ENCODE peak calls at places on chromosomes 13 and 19, in six cellular contexts. T, X, A, M, B and Z are unnamed samples.

GRCh38 chr13:90867336-90867683 is 480.2 kb upstream of the MIR17HG start:
- DNase-seq in T (no peak), A (peak; percentile 64), X (peak; percentile 38), B (no peak), M (peak; percentile 78), Z (peak; percentile 66)

GRCh38 chr13:80235131-80235530 is 105.8 kb downstream of the SPRY2 start:
- DNase-seq in T (no peak), A (no peak), B (no peak), X (no peak), M (no peak), Z (no peak)

GRCh38 chr13:38690231-38690630 is 3.4 kb downstream of the FREM2 start:
- DNase-seq in T (no peak), A (no peak), X (no peak), B (no peak), M (no peak), Z (no peak)

GRCh38 chr13:98853791-98854191 is 101.3 kb upstream of the SLC15A1 start:
- DNase-seq in A (peak; percentile 85), T (no peak), M (no peak), X (no peak), B (no peak), Z (no peak)

GRCh38 chr19:41330946-41331678 is 21.1 kb downstream of the CCDC97 start:
- DNase-seq in T (peak; percentile 24), M (no peak), X (no peak), A (no peak), B (no peak), Z (no peak)

GRCh38 chr19:58021541-58022282 is 12.1 kb upstream of the ZSCAN1 start:
- DNase-seq in T (no peak), A (peak; percentile 45), X (peak; percentile 50), B (peak; percentile 58), M (peak; percentile 66), Z (no peak)

GRCh38 chr19:58059003-58059671 is at the start of gene ZNF135:
- DNase-seq in M (peak; percentile 96), X (peak; percentile 80), A (peak; percentile 78), T (no peak), B (peak; percentile 73), Z (peak; percentile 89)

GRCh38 chr13:32829676-32830091 is 186.5 kb upstream of the KL start:
- DNase-seq in M (no peak), X (no peak), T (no peak), A (peak; percentile 47), B (no peak), Z (no peak)

GRCh38 chr19:7561229-7561806 is 25.8 kb downstream of the PNPLA6 start:
- DNase-seq in X (no peak), B (no peak), M (no peak), T (no peak), A (no peak), Z (no peak)

GRCh38 chr19:1264801-1265610 is 4.1 kb upstream of the CIRBP start:
- DNase-seq in B (no peak), M (peak; percentile 93), X (peak; percentile 23), A (peak; percentile 90), T (no peak), Z (no peak)

GRCh38 chr13:37039908-37040307 is 19.6 kb downstream of the SUPT20H start:
- DNase-seq in A (no peak), X (no peak), M (no peak), B (no peak), T (no peak), Z (no peak)

GRCh38 chr19:53883231-53883661 is 1.2 kb downstream of the PRKCG start:
- DNase-seq in A (no peak), M (peak; percentile 79), X (no peak), B (no peak), T (no peak), Z (no peak)

GRCh38 chr19:39111593-39112199 is 13.9 kb upstream of the PAK4 start:
- DNase-seq in T (no peak), A (no peak), M (no peak), X (no peak), B (no peak), Z (no peak)

GRCh38 chr19:51546650-51547396 is 15.4 kb upstream of the SIGLEC6 start:
- DNase-seq in B (no peak), M (no peak), X (no peak), A (no peak), T (no peak), Z (no peak)

GRCh38 chr13:107324416-107325204 is 756.7 kb upstream of the ARGLU1 start:
- DNase-seq in X (no peak), M (no peak), A (no peak), B (no peak), T (no peak), Z (no peak)

GRCh38 chr19:6357995-6358394 is 3.3 kb upstream of the CLPP start:
- DNase-seq in A (no peak), T (no peak), B (no peak), M (no peak), X (peak; percentile 25), Z (no peak)

GRCh38 chr19:45049073-45049736 is 10.4 kb downstream of the CLASRP start:
- DNase-seq in A (no peak), X (no peak), M (no peak), T (no peak), B (no peak), Z (no peak)

GRCh38 chr13:29892149-29892548 is 41.7 kb upstream of the UBL3 start:
- DNase-seq in X (no peak), T (no peak), A (no peak), M (no peak), B (no peak), Z (no peak)

GRCh38 chr13:76725211-76725610 is 161.0 kb downstream of the KCTD12 start:
- DNase-seq in T (no peak), A (peak; percentile 74), M (no peak), X (no peak), B (no peak), Z (no peak)

GRCh38 chr13:32330438-32330837 is 15.1 kb downstream of the BRCA2 start:
- DNase-seq in B (no peak), M (no peak), X (no peak), T (no peak), A (peak; percentile 60), Z (no peak)

GRCh38 chr19:19582471-19582870 is 36.0 kb downstream of the PBX4 start:
- DNase-seq in X (no peak), A (no peak), B (no peak), T (no peak), M (no peak), Z (no peak)

GRCh38 chr19:23823952-23824389 is 65.3 kb upstream of the ZNF681 start:
- DNase-seq in X (no peak), B (peak; percentile 3), A (no peak), M (no peak), T (no peak), Z (no peak)

GRCh38 chr19:23817519-23817918 is 58.8 kb upstream of the ZNF681 start:
- DNase-seq in T (no peak), B (peak; percentile 7), A (peak; percentile 25), X (no peak), M (no peak), Z (no peak)

DNA sequence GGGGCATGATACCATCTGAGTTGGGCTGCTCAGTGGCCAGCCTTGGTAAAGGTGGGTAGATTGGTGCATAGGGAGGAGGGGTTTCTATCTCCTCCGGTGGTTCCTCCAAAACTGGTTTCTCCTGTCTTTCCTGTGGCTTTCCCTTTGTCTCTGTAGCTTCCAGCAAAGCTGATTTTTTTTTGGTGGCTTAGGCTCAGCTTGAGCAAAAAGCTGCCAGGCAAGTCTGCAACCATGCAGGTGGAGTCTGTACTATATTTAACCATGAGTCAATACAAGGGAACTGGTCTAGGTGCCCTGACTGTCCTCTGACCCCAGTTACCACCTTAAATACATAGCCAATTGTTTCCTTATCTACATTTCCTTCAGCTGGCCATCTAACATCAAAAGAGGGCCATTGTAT is 64.0 kb upstream of the ZNF681 start:
- DNase-seq in A (no peak), M (no peak), T (no peak), X (no peak), B (no peak), Z (no peak)
- H3K4me1 ChIP-seq in A (no peaks in the 10 kb centered on the region), M (no peaks in the 10 kb centered on the region), T (no peaks in the 10 kb centered on the region), X (no peaks in the 10 kb centered on the region), B (no peaks in the 10 kb centered on the region), Z (no peaks in the 10 kb centered on the region)

GRCh38 chr19:42554046-42554575 is 25.8 kb upstream of the CEACAM1 start:
- DNase-seq in T (no peak), A (no peak), X (no peak), M (no peak), B (no peak), Z (no peak)
- H3K4me1 ChIP-seq in T (no peaks in the 10 kb centered on the region), A (peaks cover 4% of the 10 kb centered on the region), X (no peaks in the 10 kb centered on the region), M (no peaks in the 10 kb centered on the region), B (no peaks in the 10 kb centered on the region), Z (no peaks in the 10 kb centered on the region)

GRCh38 chr13:21218351-21219043 is 42.0 kb downstream of the MRPL57 start:
- DNase-seq in M (no peak), B (peak; percentile 2), A (no peak), X (no peak), T (no peak), Z (no peak)

GRCh38 chr13:21221268-21221667 is 44.8 kb downstream of the MRPL57 start:
- DNase-seq in X (no peak), T (no peak), B (no peak), M (no peak), A (no peak), Z (no peak)

GRCh38 chr13:21219044-21219381 is 42.6 kb downstream of the MRPL57 start:
- DNase-seq in X (no peak), T (no peak), M (no peak), A (no peak), B (no peak), Z (no peak)

GRCh38 chr13:21212138-21212775 is 35.8 kb downstream of the MRPL57 start:
- DNase-seq in B (no peak), A (no peak), T (no peak), X (no peak), M (no peak), Z (no peak)

DNA sequence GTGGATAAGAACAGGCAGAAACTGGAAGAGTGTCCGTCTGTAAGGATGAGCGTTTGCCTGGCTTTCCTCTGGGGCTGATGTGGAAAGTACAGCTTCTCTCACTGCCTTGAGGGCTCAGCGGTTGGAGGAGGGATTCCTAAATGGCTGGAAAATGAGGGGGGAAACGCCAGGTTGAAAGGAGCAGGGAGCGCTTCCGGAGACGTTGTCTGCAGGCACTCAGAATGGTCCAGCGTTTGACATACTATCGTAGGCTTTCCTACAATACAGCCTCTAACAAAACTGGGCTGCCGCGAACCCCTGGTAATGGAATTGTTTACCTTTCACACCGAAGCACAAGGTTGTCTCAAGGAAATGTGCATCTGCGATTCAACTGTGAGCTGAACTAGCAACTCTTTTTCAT is 39.9 kb downstream of the MRPL57 start:
- DNase-seq in T (no peak), X (no peak), M (no peak), A (peak; percentile 19), B (no peak), Z (no peak)
- H3K4me1 ChIP-seq in T (no peaks in the 10 kb centered on the region), X (no peaks in the 10 kb centered on the region), M (no peaks in the 10 kb centered on the region), A (peaks cover 5% of the 10 kb centered on the region), B (peaks cover 12% of the 10 kb centered on the region), Z (no peaks in the 10 kb centered on the region)

GRCh38 chr19:55675661-55676354 is 782 bp downstream of the EPN1 start:
- DNase-seq in A (no peak), X (no peak), B (no peak), T (no peak), M (no peak), Z (no peak)
- H3K4me1 ChIP-seq in A (peaks cover 41% of the 10 kb centered on the region), X (peaks cover 10% of the 10 kb centered on the region), B (peaks cover 40% of the 10 kb centered on the region), T (peaks cover 29% of the 10 kb centered on the region), M (no peaks in the 10 kb centered on the region), Z (peaks cover 65% of the 10 kb centered on the region)

DNA sequence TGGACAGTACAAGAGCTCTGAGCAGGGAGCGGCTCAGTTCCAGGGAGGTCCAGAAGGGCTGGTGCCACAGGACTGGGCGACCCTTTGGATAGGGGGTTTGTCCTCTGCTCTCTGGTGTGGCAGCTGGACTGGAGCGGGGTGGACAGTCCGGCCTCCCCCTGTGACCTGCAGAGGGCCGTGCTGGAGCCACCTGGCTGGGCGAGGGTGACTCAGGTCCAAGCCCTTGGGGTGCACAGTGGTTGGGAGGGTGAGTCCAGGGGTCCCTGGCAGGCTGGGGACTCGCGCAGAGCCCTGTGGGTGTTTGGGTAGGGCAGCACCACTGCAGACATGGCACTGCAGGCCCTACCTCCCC is 7.2 kb downstream of the SSBP4 start:
- DNase-seq in T (no peak), M (no peak), X (no peak), A (no peak), B (no peak), Z (no peak)
- H3K4me1 ChIP-seq in T (peaks cover 58% of the 10 kb centered on the region), M (no peaks in the 10 kb centered on the region), X (no peaks in the 10 kb centered on the region), A (peaks cover 19% of the 10 kb centered on the region), B (peaks cover 74% of the 10 kb centered on the region), Z (peaks cover 68% of the 10 kb centered on the region)